ENCODE peak calls at places on chromosomes 11 and 22, in eight cellular contexts. One of them, this sample, is unnamed.

GRCh38 chr11:126628790-126629621 is 273.5 kb downstream of the ST3GAL4 start:
- ATAC-seq in gastrocnemius medialis: no peak
- ATAC-seq in heart left ventricle: peak; percentile 22
- ATAC-seq in PC-3: no peak
- ATAC-seq in Panc1: peak; percentile 28
- ATAC-seq in CD4-positive, CD25-positive, alpha-beta regulatory T cell: no peak
- ATAC-seq in aorta: no peak
- ATAC-seq in psoas muscle: peak; percentile 19
- ATAC-seq in this sample: peak; percentile 43

GRCh38 chr22:29311468-29312217 is 3.9 kb downstream of the RASL10A start:
- ATAC-seq in gastrocnemius medialis: no peak
- ATAC-seq in heart left ventricle: no peak
- ATAC-seq in Panc1: no peak
- ATAC-seq in psoas muscle: no peak
- ATAC-seq in CD4-positive, CD25-positive, alpha-beta regulatory T cell: no peak
- ATAC-seq in aorta: peak; percentile 0
- ATAC-seq in PC-3: no peak
- ATAC-seq in this sample: peak; percentile 0

GRCh38 chr11:117687776-117688175 is 109.2 kb downstream of the DSCAML1 start:
- ATAC-seq in heart left ventricle: no peak
- ATAC-seq in psoas muscle: no peak
- ATAC-seq in aorta: no peak
- ATAC-seq in CD4-positive, CD25-positive, alpha-beta regulatory T cell: no peak
- ATAC-seq in gastrocnemius medialis: no peak
- ATAC-seq in Panc1: no peak
- ATAC-seq in PC-3: no peak
- ATAC-seq in this sample: no peak

GRCh38 chr22:46537946-46538815 is 761 bp upstream of the CELSR1 start:
- ATAC-seq in psoas muscle: peak; percentile 19
- ATAC-seq in gastrocnemius medialis: no peak
- ATAC-seq in Panc1: peak; percentile 13
- ATAC-seq in PC-3: peak; percentile 12
- ATAC-seq in heart left ventricle: peak; percentile 30
- ATAC-seq in aorta: peak; percentile 29
- ATAC-seq in CD4-positive, CD25-positive, alpha-beta regulatory T cell: no peak
- ATAC-seq in this sample: peak; percentile 1

GRCh38 chr11:103800406-103801114 is 235.9 kb upstream of the DDI1 start:
- ATAC-seq in psoas muscle: no peak
- ATAC-seq in Panc1: no peak
- ATAC-seq in PC-3: no peak
- ATAC-seq in aorta: peak; percentile 28
- ATAC-seq in heart left ventricle: peak; percentile 87
- ATAC-seq in CD4-positive, CD25-positive, alpha-beta regulatory T cell: no peak
- ATAC-seq in gastrocnemius medialis: no peak
- ATAC-seq in this sample: no peak

GRCh38 chr11:32113637-32114203 is 22.8 kb downstream of the RCN1 start:
- ATAC-seq in psoas muscle: no peak
- ATAC-seq in PC-3: no peak
- ATAC-seq in aorta: no peak
- ATAC-seq in heart left ventricle: no peak
- ATAC-seq in Panc1: no peak
- ATAC-seq in CD4-positive, CD25-positive, alpha-beta regulatory T cell: no peak
- ATAC-seq in gastrocnemius medialis: peak; percentile 41
- ATAC-seq in this sample: no peak

GRCh38 chr22:43293661-43294392 is 49.3 kb downstream of the SCUBE1 start:
- ATAC-seq in aorta: no peak
- ATAC-seq in gastrocnemius medialis: peak; percentile 53
- ATAC-seq in heart left ventricle: no peak
- ATAC-seq in PC-3: peak; percentile 68
- ATAC-seq in psoas muscle: peak; percentile 78
- ATAC-seq in CD4-positive, CD25-positive, alpha-beta regulatory T cell: no peak
- ATAC-seq in Panc1: no peak
- ATAC-seq in this sample: peak; percentile 83

GRCh38 chr11:65776710-65777141 is 4.0 kb downstream of the AP5B1 start:
- ATAC-seq in gastrocnemius medialis: no peak
- ATAC-seq in PC-3: no peak
- ATAC-seq in aorta: no peak
- ATAC-seq in CD4-positive, CD25-positive, alpha-beta regulatory T cell: no peak
- ATAC-seq in heart left ventricle: no peak
- ATAC-seq in psoas muscle: no peak
- ATAC-seq in Panc1: no peak
- ATAC-seq in this sample: no peak

GRCh38 chr22:40257979-40258378 is 80.3 kb downstream of the TNRC6B start:
- ATAC-seq in heart left ventricle: no peak
- ATAC-seq in Panc1: no peak
- ATAC-seq in aorta: no peak
- ATAC-seq in gastrocnemius medialis: no peak
- ATAC-seq in PC-3: peak; percentile 7
- ATAC-seq in CD4-positive, CD25-positive, alpha-beta regulatory T cell: no peak
- ATAC-seq in psoas muscle: peak; percentile 7
- ATAC-seq in this sample: no peak

GRCh38 chr22:30402036-30402759 is 5.4 kb downstream of the SEC14L2 start:
- ATAC-seq in aorta: no peak
- ATAC-seq in gastrocnemius medialis: no peak
- ATAC-seq in PC-3: no peak
- ATAC-seq in heart left ventricle: no peak
- ATAC-seq in Panc1: no peak
- ATAC-seq in psoas muscle: no peak
- ATAC-seq in CD4-positive, CD25-positive, alpha-beta regulatory T cell: no peak
- ATAC-seq in this sample: no peak

GRCh38 chr22:45968751-45969413 is 8.1 kb downstream of the WNT7B start:
- ATAC-seq in Panc1: peak; percentile 71
- ATAC-seq in gastrocnemius medialis: no peak
- ATAC-seq in CD4-positive, CD25-positive, alpha-beta regulatory T cell: no peak
- ATAC-seq in aorta: no peak
- ATAC-seq in heart left ventricle: no peak
- ATAC-seq in PC-3: peak; percentile 86
- ATAC-seq in psoas muscle: no peak
- ATAC-seq in this sample: no peak

GRCh38 chr11:74672332-74672955 is 58.8 kb downstream of the CHRDL2 start:
- ATAC-seq in gastrocnemius medialis: no peak
- ATAC-seq in psoas muscle: peak; percentile 1
- ATAC-seq in heart left ventricle: peak; percentile 23
- ATAC-seq in PC-3: peak; percentile 27
- ATAC-seq in Panc1: peak; percentile 58
- ATAC-seq in CD4-positive, CD25-positive, alpha-beta regulatory T cell: no peak
- ATAC-seq in aorta: no peak
- ATAC-seq in this sample: no peak

GRCh38 chr11:20601221-20601914 is 2.0 kb downstream of the SLC6A5 start:
- ATAC-seq in aorta: no peak
- ATAC-seq in CD4-positive, CD25-positive, alpha-beta regulatory T cell: no peak
- ATAC-seq in heart left ventricle: no peak
- ATAC-seq in PC-3: no peak
- ATAC-seq in psoas muscle: no peak
- ATAC-seq in Panc1: no peak
- ATAC-seq in gastrocnemius medialis: no peak
- ATAC-seq in this sample: no peak

GRCh38 chr11:20226936-20227335 is 66.7 kb upstream of the DBX1 start:
- ATAC-seq in aorta: no peak
- ATAC-seq in gastrocnemius medialis: no peak
- ATAC-seq in CD4-positive, CD25-positive, alpha-beta regulatory T cell: no peak
- ATAC-seq in PC-3: no peak
- ATAC-seq in Panc1: no peak
- ATAC-seq in heart left ventricle: no peak
- ATAC-seq in psoas muscle: peak; percentile 52
- ATAC-seq in this sample: no peak

GRCh38 chr11:11152877-11153276 is 200.2 kb downstream of the CSNK2A3 start:
- ATAC-seq in CD4-positive, CD25-positive, alpha-beta regulatory T cell: no peak
- ATAC-seq in gastrocnemius medialis: no peak
- ATAC-seq in psoas muscle: no peak
- ATAC-seq in aorta: no peak
- ATAC-seq in heart left ventricle: no peak
- ATAC-seq in Panc1: no peak
- ATAC-seq in PC-3: no peak
- ATAC-seq in this sample: no peak

GRCh38 chr11:106233191-106233590 is 155.7 kb downstream of the AASDHPPT start:
- ATAC-seq in gastrocnemius medialis: no peak
- ATAC-seq in CD4-positive, CD25-positive, alpha-beta regulatory T cell: no peak
- ATAC-seq in PC-3: no peak
- ATAC-seq in heart left ventricle: no peak
- ATAC-seq in aorta: no peak
- ATAC-seq in psoas muscle: no peak
- ATAC-seq in Panc1: no peak
- ATAC-seq in this sample: no peak

GRCh38 chr22:36088292-36088691 is 59.7 kb upstream of the RBFOX2 start:
- ATAC-seq in CD4-positive, CD25-positive, alpha-beta regulatory T cell: no peak
- ATAC-seq in PC-3: no peak
- ATAC-seq in heart left ventricle: no peak
- ATAC-seq in psoas muscle: no peak
- ATAC-seq in aorta: no peak
- ATAC-seq in gastrocnemius medialis: no peak
- ATAC-seq in Panc1: no peak
- ATAC-seq in this sample: no peak

GRCh38 chr11:788953-789940 is 643 bp downstream of the CEND1 start:
- ATAC-seq in aorta: no peak
- ATAC-seq in CD4-positive, CD25-positive, alpha-beta regulatory T cell: no peak
- ATAC-seq in PC-3: no peak
- ATAC-seq in gastrocnemius medialis: no peak
- ATAC-seq in heart left ventricle: no peak
- ATAC-seq in Panc1: peak; percentile 1
- ATAC-seq in psoas muscle: no peak
- ATAC-seq in this sample: no peak

GRCh38 chr22:19843857-19844422 is 10.7 kb downstream of the GNB1L start:
- ATAC-seq in gastrocnemius medialis: peak; percentile 3
- ATAC-seq in aorta: peak; percentile 9
- ATAC-seq in CD4-positive, CD25-positive, alpha-beta regulatory T cell: no peak
- ATAC-seq in heart left ventricle: peak; percentile 6
- ATAC-seq in psoas muscle: no peak
- ATAC-seq in Panc1: no peak
- ATAC-seq in PC-3: no peak
- ATAC-seq in this sample: peak; percentile 28

GRCh38 chr11:27571151-27571840 is 64.7 kb upstream of the LIN7C start:
- ATAC-seq in gastrocnemius medialis: no peak
- ATAC-seq in psoas muscle: no peak
- ATAC-seq in PC-3: no peak
- ATAC-seq in CD4-positive, CD25-positive, alpha-beta regulatory T cell: no peak
- ATAC-seq in Panc1: no peak
- ATAC-seq in heart left ventricle: no peak
- ATAC-seq in aorta: no peak
- ATAC-seq in this sample: no peak
- H3K27ac ChIP-seq in gastrocnemius medialis: no peak overlapping the region
- H3K27ac ChIP-seq in psoas muscle: no peak overlapping the region
- H3K27ac ChIP-seq in PC-3: no peak overlapping the region
- H3K27ac ChIP-seq in CD4-positive, CD25-positive, alpha-beta regulatory T cell: no peak overlapping the region
- H3K27ac ChIP-seq in Panc1: no peak overlapping the region
- H3K27ac ChIP-seq in heart left ventricle: no peak overlapping the region
- H3K27ac ChIP-seq in aorta: no peak overlapping the region
- H3K27ac ChIP-seq in this sample: no peak overlapping the region

GRCh38 chr11:5046226-5046625 is at the start of gene OR52J3:
- ATAC-seq in CD4-positive, CD25-positive, alpha-beta regulatory T cell: no peak
- ATAC-seq in psoas muscle: no peak
- ATAC-seq in Panc1: no peak
- ATAC-seq in heart left ventricle: no peak
- ATAC-seq in PC-3: no peak
- ATAC-seq in gastrocnemius medialis: no peak
- ATAC-seq in aorta: no peak
- ATAC-seq in this sample: no peak
- H3K4me3 ChIP-seq in CD4-positive, CD25-positive, alpha-beta regulatory T cell: no peak within 1 kb of the TSS
- H3K4me3 ChIP-seq in psoas muscle: no peak within 1 kb of the TSS
- H3K4me3 ChIP-seq in Panc1: no peak within 1 kb of the TSS
- H3K4me3 ChIP-seq in heart left ventricle: no peak within 1 kb of the TSS
- H3K4me3 ChIP-seq in PC-3: no peak within 1 kb of the TSS
- H3K4me3 ChIP-seq in gastrocnemius medialis: no peak within 1 kb of the TSS
- H3K4me3 ChIP-seq in aorta: no peak within 1 kb of the TSS
- H3K4me3 ChIP-seq in this sample: no peak within 1 kb of the TSS

GRCh38 chr11:9600651-9601040 is 27.2 kb downstream of the WEE1 start:
- ATAC-seq in PC-3: peak; percentile 91
- ATAC-seq in psoas muscle: no peak
- ATAC-seq in heart left ventricle: no peak
- ATAC-seq in gastrocnemius medialis: no peak
- ATAC-seq in aorta: no peak
- ATAC-seq in Panc1: peak; percentile 29
- ATAC-seq in CD4-positive, CD25-positive, alpha-beta regulatory T cell: no peak
- ATAC-seq in this sample: no peak
- H3K27ac ChIP-seq in PC-3: peak overlapping the region; percentile 73
- H3K27ac ChIP-seq in psoas muscle: no peak overlapping the region
- H3K27ac ChIP-seq in heart left ventricle: peak overlapping the region; percentile 52
- H3K27ac ChIP-seq in gastrocnemius medialis: no peak overlapping the region
- H3K27ac ChIP-seq in aorta: no peak overlapping the region
- H3K27ac ChIP-seq in Panc1: no peak overlapping the region
- H3K27ac ChIP-seq in CD4-positive, CD25-positive, alpha-beta regulatory T cell: no peak overlapping the region
- H3K27ac ChIP-seq in this sample: no peak overlapping the region

GRCh38 chr11:69702239-69702668 is 1.6 kb downstream of the FGF19 start:
- ATAC-seq in aorta: no peak
- ATAC-seq in gastrocnemius medialis: no peak
- ATAC-seq in Panc1: no peak
- ATAC-seq in psoas muscle: no peak
- ATAC-seq in CD4-positive, CD25-positive, alpha-beta regulatory T cell: no peak
- ATAC-seq in PC-3: no peak
- ATAC-seq in heart left ventricle: no peak
- ATAC-seq in this sample: no peak

GRCh38 chr11:69704508-69705245 is 855 bp upstream of the FGF19 start:
- ATAC-seq in heart left ventricle: no peak
- ATAC-seq in Panc1: peak; percentile 81
- ATAC-seq in CD4-positive, CD25-positive, alpha-beta regulatory T cell: no peak
- ATAC-seq in psoas muscle: peak; percentile 37
- ATAC-seq in gastrocnemius medialis: no peak
- ATAC-seq in aorta: no peak
- ATAC-seq in PC-3: peak; percentile 68
- ATAC-seq in this sample: no peak

GRCh38 chr11:69702769-69703510 is 882 bp downstream of the FGF19 start:
- ATAC-seq in Panc1: no peak
- ATAC-seq in psoas muscle: no peak
- ATAC-seq in CD4-positive, CD25-positive, alpha-beta regulatory T cell: no peak
- ATAC-seq in PC-3: no peak
- ATAC-seq in heart left ventricle: no peak
- ATAC-seq in aorta: no peak
- ATAC-seq in gastrocnemius medialis: no peak
- ATAC-seq in this sample: no peak

GRCh38 chr11:69705246-69705856 is 1.5 kb upstream of the FGF19 start:
- ATAC-seq in aorta: no peak
- ATAC-seq in psoas muscle: no peak
- ATAC-seq in PC-3: no peak
- ATAC-seq in heart left ventricle: no peak
- ATAC-seq in CD4-positive, CD25-positive, alpha-beta regulatory T cell: no peak
- ATAC-seq in gastrocnemius medialis: no peak
- ATAC-seq in Panc1: no peak
- ATAC-seq in this sample: no peak

DNA sequence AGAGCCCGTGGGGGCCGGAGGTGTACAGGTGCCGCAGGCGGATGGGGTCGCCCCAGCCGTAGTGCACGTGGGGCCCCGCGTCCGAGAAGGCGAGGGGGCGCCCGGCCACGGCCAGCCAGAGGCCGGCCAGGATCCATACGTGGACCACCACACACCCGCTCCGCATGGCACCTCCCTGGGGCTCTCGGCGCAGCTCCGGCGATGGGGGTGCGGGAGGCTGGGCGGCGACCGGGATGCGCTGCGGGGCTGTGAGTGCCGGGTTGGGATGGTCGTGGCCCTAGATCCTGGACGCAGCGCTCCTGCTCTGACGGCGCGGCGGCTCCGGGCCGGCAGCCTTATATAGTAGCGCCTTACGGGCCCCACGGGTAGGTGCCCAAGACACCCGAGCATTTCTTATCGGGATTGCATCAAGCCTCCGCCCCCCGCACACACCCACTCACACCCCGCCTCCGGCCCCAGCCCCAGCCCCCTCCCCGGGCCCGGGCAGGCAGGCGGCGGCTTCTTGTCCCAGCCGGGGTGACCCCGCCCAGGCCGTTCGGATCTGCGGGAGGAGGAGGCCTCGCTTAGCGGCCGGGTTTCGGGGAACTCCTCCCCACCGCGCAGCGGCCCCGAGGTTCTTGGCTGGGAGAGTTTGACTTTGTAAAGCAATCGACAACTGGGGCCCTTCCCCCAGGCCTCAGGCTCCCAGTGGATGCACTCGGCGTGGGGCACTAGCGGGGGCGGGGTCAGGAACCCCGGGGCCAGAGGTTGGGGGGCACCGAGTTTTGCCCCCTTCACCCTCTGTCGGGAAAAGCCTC is at the start of gene FGF19:
- ATAC-seq in heart left ventricle: no peak
- ATAC-seq in gastrocnemius medialis: no peak
- ATAC-seq in PC-3: peak; percentile 32
- ATAC-seq in Panc1: peak; percentile 71
- ATAC-seq in aorta: no peak
- ATAC-seq in psoas muscle: no peak
- ATAC-seq in CD4-positive, CD25-positive, alpha-beta regulatory T cell: no peak
- ATAC-seq in this sample: no peak
- H3K4me3 ChIP-seq in heart left ventricle: peak within 1 kb of the TSS; percentile 17
- H3K4me3 ChIP-seq in gastrocnemius medialis: no peak within 1 kb of the TSS
- H3K4me3 ChIP-seq in PC-3: peak within 1 kb of the TSS; percentile 68
- H3K4me3 ChIP-seq in Panc1: peak within 1 kb of the TSS; percentile 55
- H3K4me3 ChIP-seq in aorta: peak within 1 kb of the TSS; percentile 1
- H3K4me3 ChIP-seq in psoas muscle: peak within 1 kb of the TSS; percentile 11
- H3K4me3 ChIP-seq in CD4-positive, CD25-positive, alpha-beta regulatory T cell: no peak within 1 kb of the TSS
- H3K4me3 ChIP-seq in this sample: no peak within 1 kb of the TSS

This sample was measured in gastroesophageal sphincter.